ENCODE peak calls at places on chromosomes 13 and 19, in five cellular contexts. A is transverse colon; F is HFF-Myc; W is CD8-positive, alpha-beta memory T cell; K is small intestine. S is an unnamed sample.

GRCh38 chr13:72500851-72501250 is 226.6 kb downstream of the MZT1 start:
- DNase-seq in A (no peak), F (no peak), W (no peak), K (no peak), S (no peak)

GRCh38 chr13:23344923-23345322 is 88.6 kb downstream of the SACS start:
- DNase-seq in A (no peak), F (no peak), W (no peak), K (no peak), S (no peak)

GRCh38 chr13:25762795-25763377 is 288.9 kb downstream of the SHISA2 start:
- DNase-seq in A (no peak), F (no peak), W (no peak), K (no peak), S (no peak)

GRCh38 chr13:110394371-110394841 is 87.3 kb downstream of the COL4A2 start:
- DNase-seq in A (no peak), F (no peak), W (no peak), K (no peak), S (no peak)

GRCh38 chr19:17719730-17720486 is 628 bp downstream of the MAP1S start:
- DNase-seq in A (peak), F (no peak), W (peak), K (peak), S (no peak)

GRCh38 chr13:77596777-77597176 is 61.3 kb downstream of the SCEL start:
- DNase-seq in A (no peak), F (no peak), W (no peak), K (no peak), S (no peak)

GRCh38 chr19:34432797-34433196 is 4.6 kb downstream of the UBA2 start:
- DNase-seq in A (no peak), F (no peak), W (no peak), K (no peak), S (no peak)

GRCh38 chr19:12652219-12652618 is 14.3 kb downstream of the MAN2B1 start:
- DNase-seq in A (no peak), F (no peak), W (no peak), K (no peak), S (no peak)

GRCh38 chr13:30738526-30738925 is 3.2 kb downstream of the ALOX5AP start:
- DNase-seq in A (no peak), F (no peak), W (no peak), K (no peak), S (no peak)

GRCh38 chr13:32316030-32316344 is 679 bp downstream of the BRCA2 start:
- DNase-seq in A (peak), F (no peak), W (no peak), K (no peak), S (no peak)

GRCh38 chr19:4310247-4311121 is 6.1 kb downstream of the FSD1 start:
- DNase-seq in A (peak), F (no peak), W (no peak), K (peak), S (peak)

GRCh38 chr13:48319458-48320395 is 16.2 kb downstream of the RB1 start:
- DNase-seq in A (no peak), F (no peak), W (no peak), K (peak), S (no peak)

GRCh38 chr13:91459485-91459884 is 61.1 kb downstream of the GPC5 start:
- DNase-seq in A (no peak), F (no peak), W (no peak), K (no peak), S (peak)

GRCh38 chr19:15038304-15038703 is 11.0 kb upstream of the CASP14 start:
- DNase-seq in A (no peak), F (no peak), W (no peak), K (no peak), S (no peak)

GRCh38 chr13:41543664-41544300 is 86.4 kb downstream of the RGCC start:
- DNase-seq in A (no peak), F (no peak), W (no peak), K (no peak), S (no peak)

GRCh38 chr13:20967340-20967739 is 64.8 kb upstream of the XPO4 start:
- DNase-seq in A (no peak), F (no peak), W (no peak), K (no peak), S (peak)

GRCh38 chr13:64305246-64305645 is 2889.6 kb upstream of the PCDH20 start:
- DNase-seq in A (no peak), F (no peak), W (no peak), K (no peak), S (no peak)

GRCh38 chr19:7673995-7674667 is 2.8 kb upstream of the MCEMP1 start:
- DNase-seq in A (peak), F (peak), W (no peak), K (peak), S (peak)

GRCh38 chr13:94079876-94080275 is 399.6 kb downstream of the DCT start:
- DNase-seq in A (no peak), F (no peak), W (no peak), K (no peak), S (no peak)

GRCh38 chr19:3178973-3179738 is 587 bp downstream of the S1PR4 start:
- DNase-seq in A (no peak), F (no peak), W (no peak), K (no peak), S (no peak)

GRCh38 chr13:28493740-28494536 is 990 bp downstream of the FLT1 start:
- DNase-seq in A (no peak), F (no peak), W (no peak), K (no peak), S (no peak)

GRCh38 chr13:112159575-112160547 is 92.9 kb downstream of the SOX1 start:
- DNase-seq in A (peak), F (no peak), W (no peak), K (peak), S (peak)

GRCh38 chr13:94660695-94661324 is 51.5 kb downstream of the SOX21 start:
- DNase-seq in A (no peak), F (no peak), W (no peak), K (peak), S (no peak)

GRCh38 chr13:99009987-99010551 is 32.2 kb upstream of the DOCK9 start:
- DNase-seq in A (no peak), F (no peak), W (no peak), K (no peak), S (no peak)

GRCh38 chr13:94269557-94269956 is 209.9 kb downstream of the DCT start:
- DNase-seq in A (no peak), F (no peak), W (no peak), K (no peak), S (no peak)

DNA sequence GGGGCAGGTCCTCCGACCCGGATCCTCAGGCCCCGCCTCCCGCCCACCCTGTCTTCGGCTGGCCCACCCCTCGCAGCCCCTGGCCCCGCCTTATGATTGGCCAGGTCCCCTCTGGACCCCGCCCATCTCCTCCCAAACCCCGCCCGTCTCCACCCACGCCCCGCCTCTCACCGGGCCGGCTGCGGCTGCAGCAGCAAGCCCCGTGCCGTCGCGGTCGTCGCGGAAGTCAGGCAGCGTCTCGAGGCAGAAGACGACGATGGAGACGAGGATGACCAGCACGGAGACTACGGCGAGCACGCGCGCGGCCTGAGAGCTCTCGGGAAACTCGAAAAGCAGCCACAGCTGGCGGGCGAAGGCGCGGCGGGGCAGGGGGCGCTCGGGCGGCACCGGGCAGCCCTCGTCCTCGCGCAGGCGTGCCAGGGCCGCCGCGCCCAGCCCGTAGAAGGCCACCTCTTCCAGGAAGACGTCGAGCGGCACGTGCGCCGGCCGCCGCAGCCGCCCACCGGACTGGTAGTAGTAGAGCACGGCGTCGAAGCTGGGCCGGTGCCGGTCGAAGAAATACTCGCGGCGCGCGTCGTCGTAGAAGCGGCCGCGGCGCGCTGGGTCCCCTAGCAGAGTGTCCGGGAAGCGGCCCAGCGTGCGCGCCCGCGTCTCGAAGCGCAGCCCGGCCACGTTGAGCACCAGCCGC is 495 bp downstream of the KCNA7 start:
- DNase-seq in A (no peak), F (no peak), W (no peak), K (no peak), S (no peak)
- H3K4me3 ChIP-seq in A (no peak), F (no peak), W (no peak), K (no peak), S (no peak)

GRCh38 chr19:896999-897398 is 3.7 kb downstream of the RNU6-9 start:
- DNase-seq in A (no peak), F (no peak), W (no peak), K (no peak), S (no peak)
- H3K4me3 ChIP-seq in A (no peak), F (no peak), W (no peak), K (no peak), S (no peak)

DNA sequence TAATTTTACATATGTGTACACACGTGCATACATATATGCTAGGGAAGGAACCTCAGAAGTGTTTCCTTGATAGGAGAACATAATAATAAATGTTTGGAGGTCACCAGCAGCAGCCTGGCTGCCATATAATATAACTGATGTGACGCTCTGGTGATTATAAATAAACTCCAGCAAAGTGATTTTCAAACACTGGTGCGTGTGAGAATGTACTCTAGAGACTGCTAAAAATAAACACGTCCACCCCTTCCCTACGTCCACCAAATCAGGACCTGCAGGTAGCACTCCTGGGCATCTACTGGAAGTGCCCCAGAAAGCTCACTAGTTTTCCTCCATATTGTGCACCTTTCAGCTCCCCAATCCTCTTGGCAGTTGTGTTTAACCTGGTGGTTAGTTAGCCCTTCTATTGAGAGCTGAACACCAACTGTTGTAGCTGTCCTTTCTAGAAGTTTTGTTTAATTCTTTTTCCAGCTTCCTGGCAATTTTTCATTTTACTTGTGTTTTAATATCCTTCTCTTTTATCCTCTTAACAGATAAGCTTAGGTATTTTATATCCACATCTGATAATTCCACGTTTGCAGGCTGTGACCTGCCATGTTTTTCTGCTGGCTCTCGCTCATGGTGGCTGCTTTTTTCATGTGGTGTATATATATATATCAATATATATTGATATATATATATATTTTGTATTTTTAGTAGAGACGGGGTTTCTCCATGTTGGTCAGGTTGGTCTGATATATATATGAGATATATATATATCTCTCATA is 13.0 kb downstream of the OPA3 start:
- DNase-seq in A (no peak), F (no peak), W (no peak), K (no peak), S (no peak)
- H3K4me3 ChIP-seq in A (no peak), F (no peak), W (no peak), K (no peak), S (no peak)

GRCh38 chr13:50634339-50634738 is 209.2 kb downstream of the DLEU7 start:
- DNase-seq in A (no peak), F (no peak), W (no peak), K (no peak), S (no peak)
- H3K4me3 ChIP-seq in A (no peak), F (no peak), W (no peak), K (no peak), S (no peak)